ENCODE peak calls at places on chromosomes 2 and 18, in five cellular contexts. B, V, X, L and F are unnamed samples.

GRCh38 chr2:56444339-56444738 is 260.5 kb downstream of the CCDC85A start:
- DNase-seq in V (peak), B (peak), X (peak), L (no peak), F (peak)

GRCh38 chr18:77055429-77056310 is 76.9 kb downstream of the MBP start:
- DNase-seq in B (peak), V (no peak), L (no peak), X (no peak), F (no peak)

GRCh38 chr18:69845588-69846506 is 101.8 kb downstream of the CD226 start:
- DNase-seq in B (no peak), V (no peak), L (no peak), X (peak), F (peak)

GRCh38 chr18:5600376-5601071 is 56.7 kb upstream of the EPB41L3 start:
- DNase-seq in L (peak), B (peak), X (peak), V (no peak), F (peak)

GRCh38 chr18:55322176-55322735 is 265.7 kb downstream of the TCF4 start:
- DNase-seq in X (peak), L (peak), B (peak), V (peak), F (peak)

GRCh38 chr18:26407721-26408601 is 140.4 kb downstream of the KCTD1 start:
- DNase-seq in X (no peak), L (no peak), V (no peak), B (no peak), F (no peak)

GRCh38 chr18:26442139-26442538 is 106.2 kb downstream of the KCTD1 start:
- DNase-seq in X (no peak), B (no peak), V (no peak), L (no peak), F (no peak)

GRCh38 chr18:49814147-49814499 is 790 bp upstream of the ACAA2 start:
- DNase-seq in X (peak), B (peak), V (peak), L (peak), F (peak)

GRCh38 chr18:2430191-2430590 is 141.1 kb downstream of the METTL4 start:
- DNase-seq in B (no peak), V (no peak), X (no peak), L (no peak), F (no peak)

GRCh38 chr2:128058114-128058513 is 30.3 kb upstream of the SAP130 start:
- DNase-seq in V (no peak), B (no peak), X (no peak), L (no peak), F (no peak)

GRCh38 chr2:63865159-63865799 is 23.6 kb downstream of the UGP2 start:
- DNase-seq in V (no peak), X (no peak), B (peak), L (no peak), F (peak)

GRCh38 chr2:9021563-9022211 is 18.2 kb upstream of the MBOAT2 start:
- DNase-seq in V (no peak), L (no peak), X (no peak), B (no peak), F (no peak)

GRCh38 chr18:10270160-10270571 is 184.3 kb upstream of the APCDD1 start:
- DNase-seq in X (no peak), V (peak), B (peak), L (no peak), F (peak)

GRCh38 chr2:234705108-234705507 is 208.2 kb upstream of the ARL4C start:
- DNase-seq in B (peak), V (no peak), X (no peak), L (no peak), F (no peak)

GRCh38 chr18:3798032-3798431 is 348.1 kb downstream of the TGIF1 start:
- DNase-seq in B (no peak), V (no peak), X (no peak), L (no peak), F (no peak)

GRCh38 chr2:195656131-195656858 is 731 bp upstream of the SLC39A10 start:
- DNase-seq in B (peak), L (no peak), V (peak), X (no peak), F (no peak)

GRCh38 chr2:200862532-200863000 is 1.9 kb downstream of the CLK1 start:
- DNase-seq in L (peak), B (peak), X (peak), V (peak), F (peak)

GRCh38 chr2:121999273-121999672 is 243.8 kb downstream of the TSN start:
- DNase-seq in L (no peak), V (no peak), B (peak), X (peak), F (peak)

GRCh38 chr2:28339516-28340175 is 53.0 kb upstream of the FOSL2 start:
- DNase-seq in B (no peak), V (no peak), X (no peak), L (no peak), F (no peak)

GRCh38 chr2:224210495-224211472 is 171.7 kb upstream of the SERPINE2 start:
- DNase-seq in L (no peak), V (no peak), X (no peak), B (no peak), F (no peak)

GRCh38 chr18:47187721-47188120 is 11.6 kb upstream of the IER3IP1 start:
- DNase-seq in X (no peak), B (no peak), V (no peak), L (no peak), F (no peak)

GRCh38 chr2:205462681-205463345 is 219.5 kb upstream of the NRP2 start:
- DNase-seq in X (no peak), B (no peak), L (no peak), V (no peak), F (no peak)

GRCh38 chr2:1069847-1070246 is 119.2 kb downstream of the SNTG2 start:
- DNase-seq in B (no peak), X (no peak), V (no peak), L (no peak), F (no peak)

GRCh38 chr2:182559623-182560022 is 132.8 kb upstream of the PDE1A start:
- DNase-seq in X (no peak), B (no peak), L (no peak), V (no peak), F (peak)

GRCh38 chr2:7950035-7950612 is 731.7 kb upstream of the ID2 start:
- DNase-seq in V (no peak), X (no peak), B (peak), L (no peak), F (no peak)

GRCh38 chr2:240128608-240129144 is 7.4 kb downstream of the COPS9 start:
- DNase-seq in X (no peak), V (no peak), B (no peak), L (no peak), F (no peak)

GRCh38 chr2:120344214-120344990 is 1.5 kb upstream of the INHBB start:
- DNase-seq in X (peak), L (no peak), B (no peak), V (peak), F (peak)

GRCh38 chr2:120344991-120345975 is 653 bp upstream of the INHBB start:
- DNase-seq in L (no peak), V (peak), B (no peak), X (peak), F (no peak)

GRCh38 chr2:120346667-120347358 is 877 bp downstream of the INHBB start:
- DNase-seq in L (no peak), V (no peak), B (peak), X (peak), F (peak)

GRCh38 chr2:120347387-120348010 is 1.6 kb downstream of the INHBB start:
- DNase-seq in B (peak), V (no peak), X (peak), L (no peak), F (no peak)

DNA sequence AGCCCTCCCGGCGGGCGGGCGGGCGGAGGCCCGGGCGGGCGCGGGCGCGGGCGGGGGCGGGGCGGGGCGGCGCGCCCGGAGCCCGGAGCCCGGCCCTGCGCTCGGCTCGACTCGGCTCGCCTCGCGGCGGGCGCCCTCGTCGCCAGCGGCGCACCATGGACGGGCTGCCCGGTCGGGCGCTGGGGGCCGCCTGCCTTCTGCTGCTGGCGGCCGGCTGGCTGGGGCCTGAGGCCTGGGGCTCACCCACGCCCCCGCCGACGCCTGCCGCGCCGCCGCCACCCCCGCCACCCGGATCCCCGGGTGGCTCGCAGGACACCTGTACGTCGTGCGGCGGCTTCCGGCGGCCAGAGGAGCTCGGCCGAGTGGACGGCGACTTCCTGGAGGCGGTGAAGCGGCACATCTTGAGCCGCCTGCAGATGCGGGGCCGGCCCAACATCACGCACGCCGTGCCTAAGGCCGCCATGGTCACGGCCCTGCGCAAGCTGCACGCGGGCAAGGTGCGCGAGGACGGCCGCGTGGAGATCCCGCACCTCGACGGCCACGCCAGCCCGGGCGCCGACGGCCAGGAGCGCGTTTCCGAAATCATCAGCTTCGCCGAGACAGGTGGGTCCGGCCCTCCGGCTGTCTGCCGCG is at the start of gene INHBB:
- DNase-seq in L (no peak), V (no peak), B (no peak), X (peak), F (no peak)
- H3K4me3 ChIP-seq in L (peak), V (peak), B (peak), X (peak), F (peak)

GRCh38 chr2:37317746-37318145 is 6.9 kb downstream of the PRKD3 start:
- DNase-seq in V (no peak), B (no peak), X (no peak), L (peak), F (no peak)

GRCh38 chr2:37319754-37320609 is 4.7 kb downstream of the PRKD3 start:
- DNase-seq in B (no peak), X (no peak), L (peak), V (no peak), F (no peak)

GRCh38 chr2:37316181-37316580 is 8.5 kb downstream of the PRKD3 start:
- DNase-seq in V (no peak), L (peak), B (no peak), X (no peak), F (no peak)

GRCh38 chr2:37321029-37321682 is 3.5 kb downstream of the PRKD3 start:
- DNase-seq in B (no peak), X (no peak), V (no peak), L (peak), F (no peak)

GRCh38 chr2:37318401-37318800 is 6.2 kb downstream of the PRKD3 start:
- DNase-seq in L (peak), X (peak), V (no peak), B (peak), F (peak)
- H3K4me3 ChIP-seq in L (peak), X (no peak), V (no peak), B (no peak), F (no peak)

GRCh38 chr2:23670245-23670592 is 256.7 kb downstream of the ATAD2B start:
- DNase-seq in X (no peak), B (no peak), V (no peak), L (no peak), F (no peak)
- H3K4me3 ChIP-seq in X (no peak), B (no peak), V (no peak), L (no peak), F (no peak)

GRCh38 chr18:32730068-32730467 is 42.8 kb downstream of the KLHL14 start:
- DNase-seq in L (no peak), V (no peak), B (no peak), X (no peak), F (no peak)
- H3K4me3 ChIP-seq in L (peak), V (peak), B (peak), X (no peak), F (no peak)

GRCh38 chr2:118386636-118387302 is 298.5 kb downstream of the INSIG2 start:
- DNase-seq in B (peak), L (no peak), V (no peak), X (no peak), F (no peak)

GRCh38 chr2:118388771-118389170 is 300.5 kb downstream of the INSIG2 start:
- DNase-seq in V (no peak), L (no peak), X (no peak), B (peak), F (no peak)

DNA sequence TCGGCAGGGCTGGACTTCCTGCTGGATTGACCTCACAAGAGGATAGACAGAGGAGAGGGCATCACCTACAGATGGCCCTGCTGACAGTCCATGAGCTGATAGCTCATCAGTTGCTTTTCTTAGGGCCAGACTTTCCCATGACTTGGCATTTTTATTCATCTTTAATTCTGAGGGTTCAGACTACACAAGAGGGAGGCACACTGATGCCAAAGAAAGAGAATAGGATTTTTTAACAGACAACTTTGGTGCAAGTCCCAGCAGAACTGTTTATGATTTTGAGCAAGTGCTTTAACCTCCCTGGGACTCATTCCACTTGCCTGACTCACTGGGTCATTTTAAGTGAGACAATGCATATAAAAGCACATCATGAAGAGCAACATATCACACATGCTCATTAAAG is 299.2 kb downstream of the INSIG2 start:
- DNase-seq in V (no peak), X (no peak), B (peak), L (no peak), F (peak)
- H3K4me3 ChIP-seq in V (no peak), X (no peak), B (no peak), L (no peak), F (no peak)

GRCh38 chr2:238772635-238773297 is 75.1 kb upstream of the TWIST2 start:
- DNase-seq in V (no peak), B (no peak), L (no peak), X (no peak), F (no peak)

GRCh38 chr2:238771639-238772038 is 76.2 kb upstream of the TWIST2 start:
- DNase-seq in B (no peak), L (no peak), X (no peak), V (no peak), F (no peak)

GRCh38 chr2:238773472-238773871 is 74.4 kb upstream of the TWIST2 start:
- DNase-seq in L (no peak), V (no peak), B (no peak), X (no peak), F (no peak)

GRCh38 chr2:238774980-238775509 is 72.8 kb upstream of the TWIST2 start:
- DNase-seq in B (no peak), V (no peak), X (no peak), L (no peak), F (no peak)

DNA sequence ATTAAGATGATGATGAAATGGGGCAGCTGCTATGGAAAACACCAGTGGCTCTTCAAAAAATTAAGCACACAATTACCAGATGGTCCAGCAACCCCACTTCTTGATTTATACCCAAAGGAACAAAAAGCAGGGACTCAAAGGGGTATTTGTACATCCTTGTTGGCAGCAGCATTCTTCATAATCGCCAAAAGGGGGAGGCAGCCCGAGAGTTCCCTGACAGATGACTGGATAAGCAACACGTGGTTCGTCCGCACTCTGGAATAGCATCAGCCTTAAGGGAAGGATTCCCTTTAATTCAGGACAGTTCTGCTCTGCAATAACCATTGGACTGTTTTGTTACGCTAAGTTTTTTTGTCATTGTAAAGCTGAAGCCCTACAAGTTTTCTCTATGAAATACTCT is 76.7 kb upstream of the TWIST2 start:
- DNase-seq in B (peak), X (peak), V (no peak), L (no peak), F (peak)
- H3K4me3 ChIP-seq in B (no peak), X (no peak), V (no peak), L (no peak), F (no peak)

GRCh38 chr2:190340369-190340768 is 3.0 kb upstream of the INPP1 start:
- DNase-seq in X (no peak), L (no peak), B (peak), V (no peak), F (peak)

GRCh38 chr2:190342601-190343000 is 788 bp upstream of the INPP1 start:
- DNase-seq in X (no peak), B (peak), V (no peak), L (no peak), F (no peak)

GRCh38 chr2:190344275-190344827 is 962 bp downstream of the INPP1 start:
- DNase-seq in L (peak), X (peak), B (peak), V (peak), F (peak)

GRCh38 chr2:190343170-190343499 is 254 bp upstream of the INPP1 start:
- DNase-seq in L (no peak), V (no peak), X (no peak), B (no peak), F (no peak)

DNA sequence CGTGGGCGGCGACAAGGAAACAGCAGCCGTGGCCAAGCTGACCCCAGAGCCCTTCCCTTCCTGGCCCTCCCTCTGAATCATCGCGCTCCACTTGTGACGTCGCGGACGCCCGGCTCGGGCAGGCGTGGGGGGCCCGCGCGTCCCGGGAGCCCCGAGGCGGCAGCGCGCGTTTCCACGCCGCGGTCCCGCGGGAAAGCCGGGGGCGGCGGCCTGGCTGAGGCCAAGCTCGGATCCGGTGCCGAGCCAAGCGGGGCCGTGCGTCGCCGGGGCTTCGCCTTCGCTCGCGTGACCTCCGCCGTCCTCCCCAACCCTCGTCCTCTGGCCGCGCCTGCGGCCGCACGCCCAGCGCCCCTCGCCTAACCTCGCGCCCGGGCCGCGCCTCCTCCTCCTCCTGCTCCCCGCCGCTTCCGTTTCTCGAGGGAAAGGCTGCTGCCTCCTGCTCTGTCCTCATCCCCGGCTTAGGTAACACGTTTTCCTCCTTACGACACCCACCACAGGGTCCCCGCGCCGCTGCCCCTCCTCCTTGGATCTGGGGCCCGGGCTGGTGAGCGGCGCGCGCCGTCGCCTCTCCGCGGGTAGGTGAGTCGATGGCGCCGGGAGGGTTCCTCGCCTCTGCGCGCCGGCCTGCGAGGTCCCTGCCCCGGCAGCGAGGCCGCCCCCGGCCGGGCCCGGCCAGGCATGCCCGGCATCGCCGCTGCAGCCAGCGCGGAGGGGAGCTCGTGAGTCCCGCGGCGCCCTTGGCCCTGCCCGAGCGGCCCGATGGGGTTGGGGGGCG is at the start of gene INPP1:
- DNase-seq in L (peak), X (peak), V (peak), B (peak), F (peak)
- H3K4me3 ChIP-seq in L (peak), X (peak), V (peak), B (peak), F (peak)

GRCh38 chr2:68441179-68441993 is 25.7 kb downstream of the FBXO48 start:
- DNase-seq in V (peak), X (peak), B (peak), L (peak), F (peak)
- H3K4me3 ChIP-seq in V (no peak), X (no peak), B (no peak), L (peak), F (no peak)

GRCh38 chr2:98664323-98664722 is 55.9 kb downstream of the UNC50 start:
- DNase-seq in L (no peak), V (no peak), X (no peak), B (no peak), F (no peak)

GRCh38 chr2:98658816-98659486 is 50.6 kb downstream of the UNC50 start:
- DNase-seq in L (no peak), V (no peak), X (no peak), B (no peak), F (no peak)

GRCh38 chr2:98665638-98666037 is 57.2 kb downstream of the UNC50 start:
- DNase-seq in B (no peak), X (no peak), L (no peak), V (no peak), F (no peak)

GRCh38 chr2:98663521-98664090 is 55.2 kb downstream of the UNC50 start:
- DNase-seq in L (no peak), V (no peak), X (no peak), B (no peak), F (no peak)
- H3K4me3 ChIP-seq in L (no peak), V (no peak), X (no peak), B (no peak), F (no peak)